ENCODE peak calls at places on chromosomes 1 and 21, in four cellular contexts. U, Q, D and N are unnamed samples.

GRCh38 chr21:46474365-46474764 is 15.7 kb downstream of the DIP2A start:
- DNase-seq in D (no peak), U (no peak), Q (no peak), N (no peak)

GRCh38 chr21:41662161-41662560 is 104.7 kb downstream of the RIPK4 start:
- DNase-seq in U (no peak), D (no peak), Q (no peak), N (no peak)

GRCh38 chr1:905811-906531 is 17.8 kb upstream of the SAMD11 start:
- DNase-seq in D (peak; percentile 25), Q (no peak), U (peak; percentile 26), N (no peak)

GRCh38 chr21:16840549-16840948 is 672.3 kb upstream of the CXADR start:
- DNase-seq in Q (no peak), U (no peak), D (no peak), N (no peak)

GRCh38 chr1:53878492-53879105 is 11.0 kb downstream of the YIPF1 start:
- DNase-seq in D (no peak), Q (peak; percentile 69), U (no peak), N (peak; percentile 68)

GRCh38 chr1:54601730-54602129 is 21.6 kb downstream of the FAM151A start:
- DNase-seq in U (no peak), Q (no peak), D (no peak), N (no peak)

GRCh38 chr1:208156310-208156709 is 87.9 kb downstream of the PLXNA2 start:
- DNase-seq in Q (no peak), U (no peak), D (no peak), N (no peak)

GRCh38 chr21:41580758-41581554 is 73.0 kb upstream of the TMPRSS2 start:
- DNase-seq in D (no peak), U (no peak), Q (no peak), N (no peak)

GRCh38 chr1:54289061-54289938 is 89.3 kb downstream of the MRPL37 start:
- DNase-seq in D (no peak), U (no peak), Q (peak; percentile 28), N (no peak)

GRCh38 chr1:31216016-31216415 is 23.7 kb downstream of the NKAIN1 start:
- DNase-seq in Q (peak; percentile 17), U (peak; percentile 87), D (peak; percentile 42), N (peak; percentile 46)

GRCh38 chr1:15852828-15853302 is 5.4 kb downstream of the SPEN start:
- DNase-seq in Q (no peak), D (no peak), U (no peak), N (no peak)

GRCh38 chr1:220243947-220244346 is 28.3 kb downstream of the RAB3GAP2 start:
- DNase-seq in U (no peak), D (no peak), Q (no peak), N (no peak)

GRCh38 chr1:227945891-227946623 is 1.7 kb downstream of the WNT9A start:
- DNase-seq in Q (peak; percentile 51), U (peak; percentile 88), D (peak; percentile 74), N (peak; percentile 81)

GRCh38 chr1:198467342-198467741 is 73.1 kb downstream of the ATP6V1G3 start:
- DNase-seq in U (no peak), Q (no peak), D (no peak), N (no peak)

GRCh38 chr21:45550552-45551210 is 8.4 kb upstream of the SLC19A1 start:
- DNase-seq in Q (no peak), D (no peak), U (peak; percentile 53), N (no peak)

GRCh38 chr1:203507227-203507626 is 13.3 kb downstream of the OPTC start:
- DNase-seq in U (peak; percentile 67), D (no peak), Q (peak; percentile 16), N (peak; percentile 24)

GRCh38 chr1:85629532-85629920 is 49.0 kb downstream of the CCN1 start:
- DNase-seq in Q (no peak), D (no peak), U (no peak), N (no peak)

GRCh38 chr1:3068400-3069361 is at the start of gene PRDM16:
- DNase-seq in D (no peak), U (peak; percentile 73), Q (peak; percentile 3), N (peak; percentile 12)

GRCh38 chr1:241774017-241774416 is 74.0 kb upstream of the EXO1 start:
- DNase-seq in U (no peak), Q (no peak), D (no peak), N (no peak)

GRCh38 chr1:6579374-6580118 is at the start of gene ZBTB48:
- DNase-seq in D (peak; percentile 100), U (peak; percentile 100), Q (peak; percentile 95), N (peak; percentile 94)

GRCh38 chr1:26353976-26354820 is at the start of gene CRYBG2:
- DNase-seq in D (peak; percentile 52), Q (no peak), U (no peak), N (no peak)

GRCh38 chr1:59013928-59014279 is 230.1 kb upstream of the JUN start:
- DNase-seq in D (no peak), Q (no peak), U (no peak), N (no peak)

GRCh38 chr1:245516178-245516829 is 361.5 kb downstream of the KIF26B start:
- DNase-seq in D (no peak), U (no peak), Q (peak; percentile 67), N (peak; percentile 14)

GRCh38 chr21:45938453-45938755 is 43.2 kb upstream of the COL6A1 start:
- DNase-seq in D (no peak), Q (no peak), U (no peak), N (no peak)

GRCh38 chr1:173258484-173259264 is 51.5 kb upstream of the TNFSF4 start:
- DNase-seq in D (no peak), Q (no peak), U (no peak), N (no peak)

GRCh38 chr1:229619002-229619401 is 6.9 kb downstream of the TAF5L start:
- DNase-seq in U (no peak), D (no peak), Q (no peak), N (no peak)

GRCh38 chr1:111222308-111223125 is 5.0 kb upstream of the CHI3L2 start:
- DNase-seq in Q (peak; percentile 50), D (peak; percentile 87), U (peak; percentile 76), N (peak; percentile 65)

GRCh38 chr1:207806531-207807394 is 54.9 kb downstream of the CD46 start:
- DNase-seq in U (no peak), Q (peak; percentile 53), D (no peak), N (peak; percentile 43)

GRCh38 chr1:161085165-161085564 is 4.2 kb downstream of the NECTIN4 start:
- DNase-seq in Q (no peak), U (no peak), D (no peak), N (peak; percentile 49)

GRCh38 chr1:68359045-68359444 is 90.7 kb downstream of the RPE65 start:
- DNase-seq in Q (peak; percentile 10), D (no peak), U (no peak), N (peak; percentile 14)

GRCh38 chr1:221284028-221284427 is 404.8 kb downstream of the HLX start:
- DNase-seq in D (no peak), Q (peak; percentile 85), U (no peak), N (peak; percentile 81)

GRCh38 chr1:207997486-207998268 is 86.8 kb upstream of the CD34 start:
- DNase-seq in Q (peak; percentile 68), D (peak; percentile 75), U (peak; percentile 84), N (peak; percentile 66)

GRCh38 chr1:89085781-89086180 is 20.8 kb upstream of the GBP1 start:
- DNase-seq in Q (peak; percentile 56), U (no peak), D (no peak), N (no peak)

GRCh38 chr1:51990478-51990965 is at the start of gene RAB3B:
- DNase-seq in D (peak; percentile 58), Q (peak; percentile 64), U (peak; percentile 29), N (peak; percentile 58)

GRCh38 chr1:209227941-209228340 is 355.6 kb upstream of the CAMK1G start:
- DNase-seq in D (no peak), Q (no peak), U (no peak), N (no peak)

DNA sequence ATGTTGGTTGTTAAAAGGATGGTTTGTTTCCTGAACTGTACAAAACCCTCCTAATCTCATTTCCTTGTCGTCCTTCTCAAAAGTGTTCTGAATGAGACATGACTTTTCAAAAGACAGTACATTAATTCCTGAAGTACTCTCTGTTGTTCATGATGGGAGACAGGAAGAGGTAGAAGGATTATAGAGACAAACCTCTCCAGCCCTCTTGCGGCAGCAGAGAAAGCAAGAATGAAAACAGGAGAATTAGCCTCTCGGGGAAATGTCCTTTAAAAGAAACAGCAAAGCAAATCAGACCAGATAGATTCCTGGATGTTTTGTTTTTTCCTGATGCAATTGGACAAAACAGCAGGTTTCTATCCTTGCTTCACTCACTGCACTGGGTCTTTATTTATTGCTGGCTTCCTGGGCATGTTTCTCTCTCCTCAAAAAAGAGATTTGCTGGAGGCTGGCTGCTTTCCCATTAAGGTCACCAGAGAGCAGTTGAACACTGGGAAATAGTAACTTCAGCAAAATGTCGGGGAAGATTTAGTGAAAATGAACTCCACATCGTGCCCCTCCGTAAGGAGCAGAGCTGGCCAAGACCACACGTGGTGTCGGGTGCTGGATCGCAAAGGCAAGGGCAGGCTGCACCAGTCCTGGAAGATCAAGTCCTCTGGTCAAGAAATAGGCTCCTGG is 145.8 kb upstream of the SYT6 start:
- DNase-seq in Q (peak; percentile 11), U (no peak), D (no peak), N (peak; percentile 27)
- TF ChIP-seq CTCF in Q (no peak), U (no peak), D (no peak), N (peak; percentile 43)

GRCh38 chr1:181135462-181135781 is 46.9 kb downstream of the IER5 start:
- DNase-seq in U (no peak), Q (no peak), D (no peak), N (peak; percentile 48)
- H3K4me3 ChIP-seq in U (no peak overlapping the region), Q (no peak overlapping the region), D (no peak overlapping the region), N (no peak overlapping the region)

DNA sequence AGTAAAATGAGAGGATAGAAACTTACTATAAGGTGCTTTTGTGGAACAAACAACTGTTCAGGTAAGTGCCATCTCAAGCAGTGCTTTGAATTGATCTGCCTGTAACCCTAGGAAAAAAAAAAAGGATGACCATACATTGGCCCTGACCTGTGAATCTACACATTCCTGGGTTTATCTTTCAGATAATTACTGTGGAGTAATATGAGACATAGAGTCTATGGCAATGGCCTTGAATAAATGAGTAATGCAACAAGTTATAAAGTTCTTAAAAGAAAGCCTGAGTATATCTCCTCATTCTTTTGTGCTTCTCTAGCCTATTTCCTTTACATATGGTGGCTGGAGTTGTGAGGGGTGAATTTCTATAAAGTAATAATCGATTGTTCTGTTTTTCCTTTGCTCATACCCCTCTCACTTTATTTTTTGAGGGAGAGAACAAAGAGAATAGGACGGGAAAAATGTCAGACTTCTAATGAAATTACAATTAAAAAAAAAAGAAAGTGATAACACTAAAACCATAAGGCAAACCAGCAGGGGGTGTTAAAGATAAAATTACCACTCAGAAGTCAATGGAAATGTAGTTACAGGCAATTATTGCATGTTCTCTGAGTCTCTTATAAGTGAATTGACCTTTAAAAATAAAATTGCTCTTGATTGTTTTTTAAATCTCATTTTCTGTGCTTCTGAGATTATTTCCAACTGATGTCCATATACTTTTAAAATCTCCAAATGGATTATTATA is 12.4 kb upstream of the ATP1A1 start:
- DNase-seq in D (no peak), U (no peak), Q (peak; percentile 17), N (peak; percentile 54)
- TF ChIP-seq CTCF in D (no peak), U (peak; percentile 19), Q (peak; percentile 47), N (peak; percentile 45)

DNA sequence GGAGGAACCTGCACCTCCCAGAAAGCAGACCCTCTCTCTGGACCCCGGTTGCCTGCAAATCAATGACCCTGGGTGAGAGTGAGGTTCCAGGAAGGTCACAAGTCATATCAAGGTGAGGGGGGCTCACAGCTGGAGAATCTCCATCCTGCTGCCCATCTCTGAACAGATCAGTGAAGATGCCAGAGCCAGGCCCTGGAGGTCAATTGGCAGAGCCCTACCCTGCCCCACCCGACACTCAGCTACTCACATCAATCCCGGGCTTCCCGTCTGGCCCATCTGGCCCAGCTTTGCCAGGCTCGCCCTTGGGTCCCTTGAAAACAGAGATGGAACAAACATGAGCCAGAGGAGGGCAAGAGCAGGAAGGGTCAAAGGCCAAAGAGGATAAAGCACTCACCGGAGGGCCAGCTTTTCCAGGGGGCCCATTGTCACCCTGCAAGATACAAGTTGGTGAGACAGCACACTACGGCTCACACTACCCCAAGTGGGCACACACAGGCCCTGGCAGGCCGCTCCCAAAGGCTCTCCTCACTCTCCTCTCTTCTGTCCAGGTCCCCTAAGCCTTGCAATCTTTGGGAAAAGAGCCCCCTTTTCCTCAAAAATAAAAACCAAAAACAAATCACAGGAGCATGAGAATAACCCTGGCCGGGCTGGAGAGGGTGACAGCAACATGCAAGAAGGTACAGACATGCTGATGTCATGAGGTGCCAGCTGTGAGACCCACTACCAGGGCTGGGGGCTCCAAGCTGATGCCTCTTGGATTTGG is 2.9 kb downstream of the COL9A2 start:
- DNase-seq in Q (no peak), U (no peak), D (no peak), N (no peak)
- H3K4me3 ChIP-seq in Q (no peak overlapping the region), U (no peak overlapping the region), D (no peak overlapping the region), N (no peak overlapping the region)